ENCODE peak calls at places on chromosomes 3 and 15, in seven cellular contexts. F, M, H, U, O, Z and E are unnamed samples.

GRCh38 chr3:169295126-169295525 is 368.4 kb downstream of the MECOM start:
- DNase-seq in O (peak; percentile 65), U (peak; percentile 61), M (no peak), H (no peak), Z (peak; percentile 61), F (no peak), E (no peak)

GRCh38 chr3:172249039-172249438 is 199.2 kb downstream of the GHSR start:
- DNase-seq in M (no peak), O (peak; percentile 76), Z (peak; percentile 53), F (no peak), U (peak; percentile 56), H (no peak), E (no peak)

GRCh38 chr3:135226057-135226456 is 431.0 kb downstream of the EPHB1 start:
- DNase-seq in F (no peak), U (no peak), Z (no peak), M (no peak), O (no peak), H (no peak), E (no peak)

GRCh38 chr3:157074490-157074889 is 85.5 kb downstream of the CCNL1 start:
- DNase-seq in H (no peak), Z (no peak), F (no peak), O (no peak), M (no peak), U (no peak), E (no peak)

GRCh38 chr3:38031022-38031994 is 1.9 kb upstream of the PLCD1 start:
- DNase-seq in M (peak; percentile 91), H (no peak), O (no peak), U (no peak), F (no peak), Z (peak; percentile 10), E (peak; percentile 40)

GRCh38 chr3:11514191-11514770 is 129.4 kb downstream of the VGLL4 start:
- DNase-seq in Z (peak; percentile 85), H (no peak), F (no peak), U (peak; percentile 87), O (peak; percentile 85), M (no peak), E (no peak)

GRCh38 chr15:71271327-71271726 is 156.1 kb downstream of the THSD4 start:
- DNase-seq in U (no peak), F (no peak), Z (no peak), M (no peak), O (no peak), H (no peak), E (no peak)

GRCh38 chr3:26920579-26920978 is 298.0 kb downstream of the LRRC3B start:
- DNase-seq in M (no peak), O (no peak), U (no peak), Z (no peak), F (no peak), H (no peak), E (peak; percentile 2)

GRCh38 chr15:99114511-99115299 is 9.8 kb downstream of the SYNM start:
- DNase-seq in Z (no peak), F (no peak), H (no peak), O (no peak), U (no peak), M (no peak), E (no peak)

GRCh38 chr15:73988075-73988969 is 3.8 kb downstream of the STOML1 start:
- DNase-seq in F (no peak), M (no peak), U (peak; percentile 56), H (no peak), Z (no peak), O (no peak), E (no peak)

GRCh38 chr15:39629376-39629775 is 48.5 kb downstream of the THBS1 start:
- DNase-seq in F (no peak), H (no peak), M (no peak), Z (peak; percentile 54), U (peak; percentile 67), O (no peak), E (no peak)

GRCh38 chr3:110494728-110495127 is 576.9 kb upstream of the NECTIN3 start:
- DNase-seq in H (no peak), Z (no peak), U (no peak), M (no peak), F (no peak), O (no peak), E (no peak)

GRCh38 chr3:117052356-117052755 is 342.8 kb downstream of the TUSC7 start:
- DNase-seq in M (no peak), O (peak; percentile 70), U (peak; percentile 26), Z (no peak), F (no peak), H (no peak), E (no peak)

GRCh38 chr3:147354621-147355020 is 51.7 kb downstream of the ZIC4 start:
- DNase-seq in H (no peak), F (no peak), M (no peak), U (peak; percentile 10), O (no peak), Z (no peak), E (peak; percentile 45)

GRCh38 chr3:32557640-32558352 is 12.9 kb downstream of the DYNC1LI1 start:
- DNase-seq in U (no peak), Z (no peak), F (peak; percentile 44), O (no peak), M (no peak), H (no peak), E (no peak)

GRCh38 chr3:19029837-19030835 is 118.2 kb upstream of the KCNH8 start:
- DNase-seq in F (no peak), M (no peak), Z (no peak), U (no peak), H (no peak), O (no peak), E (no peak)

GRCh38 chr3:15989419-15989818 is 185.1 kb upstream of the GALNT15 start:
- DNase-seq in H (no peak), O (no peak), F (no peak), M (no peak), Z (peak; percentile 8), U (peak; percentile 48), E (no peak)

GRCh38 chr3:197463279-197463678 is 92.5 kb downstream of the BDH1 start:
- DNase-seq in F (no peak), O (no peak), Z (peak; percentile 13), U (peak; percentile 57), M (no peak), H (no peak), E (no peak)

GRCh38 chr15:40787344-40787841 is 17.6 kb downstream of the C15orf62 start:
- DNase-seq in Z (peak; percentile 84), M (no peak), H (no peak), F (no peak), O (peak; percentile 57), U (peak; percentile 71), E (peak; percentile 31)

GRCh38 chr15:80989518-80990478 is at the start of gene MESD:
- DNase-seq in M (peak; percentile 100), Z (peak; percentile 97), F (peak; percentile 87), H (peak; percentile 99), O (peak; percentile 95), U (peak; percentile 97), E (peak; percentile 96)

GRCh38 chr15:63407612-63408011 is 26.0 kb upstream of the CA12 start:
- DNase-seq in U (no peak), H (no peak), M (no peak), Z (no peak), F (peak; percentile 21), O (no peak), E (no peak)

GRCh38 chr15:96122077-96123027 is 208.1 kb upstream of the NR2F2 start:
- DNase-seq in M (no peak), U (no peak), Z (no peak), O (peak; percentile 18), H (no peak), F (no peak), E (peak; percentile 21)

GRCh38 chr3:173913397-173913796 is 515.9 kb downstream of the NLGN1 start:
- DNase-seq in M (no peak), H (no peak), Z (peak; percentile 60), F (no peak), O (peak; percentile 9), U (peak; percentile 63), E (no peak)

GRCh38 chr3:49415931-49416601 is 3.8 kb downstream of the TCTA start:
- DNase-seq in H (no peak), O (no peak), F (no peak), U (peak; percentile 35), Z (no peak), M (peak; percentile 17), E (no peak)

GRCh38 chr15:59174846-59175831 is 31.5 kb upstream of the LDHAL6B start:
- DNase-seq in M (no peak), H (no peak), O (peak; percentile 82), F (peak; percentile 10), Z (peak; percentile 79), U (peak; percentile 86), E (peak; percentile 22)

GRCh38 chr15:67603063-67603462 is 60.6 kb downstream of the MAP2K5 start:
- DNase-seq in H (no peak), U (no peak), M (no peak), O (no peak), F (no peak), Z (no peak), E (no peak)

GRCh38 chr15:42994546-42994945 is 74.0 kb upstream of the TTBK2 start:
- DNase-seq in H (no peak), O (peak; percentile 7), Z (peak; percentile 60), M (no peak), F (no peak), U (peak; percentile 77), E (no peak)

GRCh38 chr3:194304186-194304917 is 46.8 kb downstream of the CPN2 start:
- DNase-seq in U (no peak), M (no peak), F (no peak), O (no peak), H (peak; percentile 5), Z (no peak), E (no peak)